ENCODE peak calls at places on chromosomes 3 and 15, in four cellular contexts. One of them, this sample, is unnamed. For H3K4me1, the result is how much of the 10 kb centered on the place peaks cover.

GRCh38 chr15:31237042-31237324 is 89.7 kb upstream of the KLF13 start:
- DNase-seq in A549: no peak
- DNase-seq in mammary epithelial cell: no peak
- DNase-seq in gastrocnemius medialis: no peak
- DNase-seq in this sample: no peak

GRCh38 chr3:124587053-124587408 is 143.2 kb upstream of the UMPS start:
- DNase-seq in mammary epithelial cell: no peak
- DNase-seq in gastrocnemius medialis: no peak
- DNase-seq in A549: no peak
- DNase-seq in this sample: no peak

GRCh38 chr3:24042174-24042878 is 97.2 kb downstream of the NR1D2 start:
- DNase-seq in gastrocnemius medialis: no peak
- DNase-seq in A549: no peak
- DNase-seq in mammary epithelial cell: no peak
- DNase-seq in this sample: no peak

GRCh38 chr15:51727141-51727897 is 10.1 kb downstream of the LYSMD2 start:
- DNase-seq in A549: peak
- DNase-seq in gastrocnemius medialis: no peak
- DNase-seq in mammary epithelial cell: no peak
- DNase-seq in this sample: no peak

GRCh38 chr3:54847361-54847760 is 80.5 kb downstream of the LRTM1 start:
- DNase-seq in A549: no peak
- DNase-seq in gastrocnemius medialis: no peak
- DNase-seq in mammary epithelial cell: no peak
- DNase-seq in this sample: no peak

GRCh38 chr3:125125822-125126245 is 70.0 kb upstream of the HEG1 start:
- DNase-seq in gastrocnemius medialis: no peak
- DNase-seq in A549: no peak
- DNase-seq in mammary epithelial cell: peak
- DNase-seq in this sample: no peak

GRCh38 chr3:123327956-123328850 is 120.7 kb downstream of the ADCY5 start:
- DNase-seq in A549: no peak
- DNase-seq in gastrocnemius medialis: no peak
- DNase-seq in mammary epithelial cell: no peak
- DNase-seq in this sample: no peak

GRCh38 chr3:25527796-25528195 is 99.7 kb downstream of the RARB start:
- DNase-seq in A549: no peak
- DNase-seq in gastrocnemius medialis: no peak
- DNase-seq in mammary epithelial cell: no peak
- DNase-seq in this sample: peak

GRCh38 chr15:51281368-51281967 is 56.9 kb downstream of the CYP19A1 start:
- DNase-seq in A549: peak
- DNase-seq in mammary epithelial cell: peak
- DNase-seq in gastrocnemius medialis: peak
- DNase-seq in this sample: peak

DNA sequence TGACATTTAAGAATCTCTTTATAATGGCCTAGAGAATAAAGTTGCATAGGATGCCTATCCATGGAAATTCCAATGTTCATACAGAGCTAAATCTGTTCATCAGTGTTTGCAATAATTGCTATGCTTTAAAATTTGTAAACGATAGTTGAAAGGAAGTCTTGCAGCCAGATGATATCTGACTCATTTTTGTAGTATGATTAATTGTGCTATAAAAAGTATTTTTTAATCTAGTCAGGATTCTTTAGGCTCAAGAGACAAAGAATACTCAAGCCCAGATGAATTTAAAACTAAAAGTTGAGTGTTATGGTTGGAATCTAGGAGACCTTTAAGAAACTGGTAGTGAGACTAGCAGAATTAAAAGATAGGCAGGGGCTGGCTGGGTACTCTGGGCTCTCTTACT is 50.5 kb downstream of the SUCNR1 start:
- DNase-seq in A549: no peak
- DNase-seq in mammary epithelial cell: peak
- DNase-seq in gastrocnemius medialis: no peak
- DNase-seq in this sample: no peak
- H3K4me1 ChIP-seq in A549: under half
- H3K4me1 ChIP-seq in mammary epithelial cell: under half
- H3K4me1 ChIP-seq in gastrocnemius medialis: under half
- H3K4me1 ChIP-seq in this sample: under half

GRCh38 chr3:172266103-172266502 is 182.2 kb downstream of the GHSR start:
- DNase-seq in mammary epithelial cell: no peak
- DNase-seq in gastrocnemius medialis: no peak
- DNase-seq in A549: no peak
- DNase-seq in this sample: no peak

GRCh38 chr3:172270767-172271166 is 177.5 kb downstream of the GHSR start:
- DNase-seq in mammary epithelial cell: no peak
- DNase-seq in gastrocnemius medialis: no peak
- DNase-seq in A549: no peak
- DNase-seq in this sample: no peak

GRCh38 chr3:172268896-172269295 is 179.4 kb downstream of the GHSR start:
- DNase-seq in mammary epithelial cell: no peak
- DNase-seq in gastrocnemius medialis: no peak
- DNase-seq in A549: no peak
- DNase-seq in this sample: no peak

GRCh38 chr3:172271386-172271976 is 176.8 kb downstream of the GHSR start:
- DNase-seq in gastrocnemius medialis: no peak
- DNase-seq in A549: no peak
- DNase-seq in mammary epithelial cell: no peak
- DNase-seq in this sample: no peak

DNA sequence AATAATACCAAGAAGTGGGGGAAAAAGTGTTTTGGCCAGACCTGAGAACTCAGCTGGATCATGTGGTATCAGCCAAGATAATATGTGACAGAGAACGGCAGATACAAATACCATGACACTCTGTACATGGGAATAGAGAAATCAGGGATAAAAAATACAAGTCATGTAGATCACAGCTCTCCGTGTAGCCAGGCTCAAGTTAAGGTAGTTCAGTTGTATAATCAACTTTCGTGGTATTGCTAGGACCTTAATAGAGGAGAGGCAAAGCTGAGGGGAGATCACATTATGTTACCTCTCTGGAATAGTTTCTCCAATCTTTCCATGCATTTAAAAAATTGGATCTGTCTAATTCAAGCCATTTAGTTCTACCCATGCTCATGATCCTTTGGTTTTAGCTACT is 179.8 kb downstream of the GHSR start:
- DNase-seq in A549: no peak
- DNase-seq in mammary epithelial cell: no peak
- DNase-seq in gastrocnemius medialis: no peak
- DNase-seq in this sample: no peak
- H3K27ac ChIP-seq in A549: no peak
- H3K27ac ChIP-seq in mammary epithelial cell: no peak
- H3K27ac ChIP-seq in gastrocnemius medialis: no peak
- H3K27ac ChIP-seq in this sample: no peak

GRCh38 chr3:99875573-99875924 is 57.9 kb downstream of the CMSS1 start:
- DNase-seq in mammary epithelial cell: peak
- DNase-seq in gastrocnemius medialis: no peak
- DNase-seq in A549: no peak
- DNase-seq in this sample: no peak
- H3K4me3 ChIP-seq in mammary epithelial cell: peak
- H3K4me3 ChIP-seq in gastrocnemius medialis: peak
- H3K4me3 ChIP-seq in A549: peak
- H3K4me3 ChIP-seq in this sample: peak

DNA sequence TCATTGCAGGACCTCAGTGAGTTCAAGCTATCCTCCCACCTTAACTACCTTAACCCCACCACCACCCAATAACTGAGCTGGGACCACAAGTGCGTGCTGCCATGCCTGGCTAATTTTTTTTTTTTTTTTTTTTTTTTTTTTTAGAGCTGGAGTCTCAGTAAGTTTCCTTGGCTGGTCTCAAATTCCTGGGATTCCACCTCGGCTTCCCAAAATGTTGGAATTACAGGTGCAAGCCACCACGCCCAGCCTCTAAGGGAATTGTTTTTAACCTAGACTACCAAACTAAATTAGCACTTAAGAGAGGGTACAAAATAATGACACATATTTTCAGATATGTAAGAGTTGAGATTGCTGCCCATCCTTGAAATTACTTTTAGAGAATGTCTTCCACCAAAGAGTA is 4.3 kb upstream of the TNIK start:
- DNase-seq in gastrocnemius medialis: no peak
- DNase-seq in mammary epithelial cell: no peak
- DNase-seq in A549: no peak
- DNase-seq in this sample: no peak
- H3K4me1 ChIP-seq in gastrocnemius medialis: under half
- H3K4me1 ChIP-seq in mammary epithelial cell: under half
- H3K4me1 ChIP-seq in A549: under half
- H3K4me1 ChIP-seq in this sample: under half

GRCh38 chr15:50187997-50188396 is 6.0 kb downstream of the SLC27A2 start:
- DNase-seq in gastrocnemius medialis: no peak
- DNase-seq in mammary epithelial cell: no peak
- DNase-seq in A549: no peak
- DNase-seq in this sample: no peak

GRCh38 chr15:50184863-50185504 is 3.0 kb downstream of the SLC27A2 start:
- DNase-seq in gastrocnemius medialis: no peak
- DNase-seq in mammary epithelial cell: no peak
- DNase-seq in A549: no peak
- DNase-seq in this sample: no peak

GRCh38 chr15:50187525-50187924 is 5.5 kb downstream of the SLC27A2 start:
- DNase-seq in A549: no peak
- DNase-seq in gastrocnemius medialis: no peak
- DNase-seq in mammary epithelial cell: no peak
- DNase-seq in this sample: no peak

GRCh38 chr15:50186752-50187151 is 4.8 kb downstream of the SLC27A2 start:
- DNase-seq in A549: no peak
- DNase-seq in mammary epithelial cell: no peak
- DNase-seq in gastrocnemius medialis: no peak
- DNase-seq in this sample: no peak

DNA sequence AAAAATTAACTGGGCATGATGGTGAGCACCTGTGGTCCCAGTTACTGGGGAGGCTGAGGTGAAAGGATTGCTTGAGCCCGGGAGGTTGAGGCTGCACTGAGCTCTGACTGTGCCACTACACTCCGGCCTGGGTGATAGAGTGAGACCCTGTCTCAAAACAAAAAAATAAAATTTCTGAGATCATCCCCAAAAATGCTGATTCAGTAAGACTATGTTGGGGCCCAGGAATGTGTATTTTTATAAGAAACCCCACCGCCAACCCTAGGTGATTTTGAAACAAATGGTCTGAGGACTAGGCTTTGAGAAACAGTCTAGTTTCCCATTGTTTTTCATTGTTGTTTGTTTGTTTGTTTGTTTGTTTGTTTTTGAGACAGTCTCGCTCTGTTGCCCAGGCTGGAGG is 4.1 kb downstream of the SLC27A2 start:
- DNase-seq in A549: no peak
- DNase-seq in mammary epithelial cell: no peak
- DNase-seq in gastrocnemius medialis: no peak
- DNase-seq in this sample: no peak
- H3K27ac ChIP-seq in A549: no peak
- H3K27ac ChIP-seq in mammary epithelial cell: no peak
- H3K27ac ChIP-seq in gastrocnemius medialis: no peak
- H3K27ac ChIP-seq in this sample: no peak

GRCh38 chr15:49428392-49429095 is 5.5 kb downstream of the FGF7 start:
- DNase-seq in mammary epithelial cell: no peak
- DNase-seq in gastrocnemius medialis: no peak
- DNase-seq in A549: no peak
- DNase-seq in this sample: no peak

GRCh38 chr15:49435201-49435600 is 12.2 kb downstream of the FGF7 start:
- DNase-seq in gastrocnemius medialis: no peak
- DNase-seq in mammary epithelial cell: no peak
- DNase-seq in A549: no peak
- DNase-seq in this sample: no peak

GRCh38 chr15:49424954-49425353 is 1.9 kb downstream of the FGF7 start:
- DNase-seq in A549: no peak
- DNase-seq in mammary epithelial cell: no peak
- DNase-seq in gastrocnemius medialis: no peak
- DNase-seq in this sample: no peak

GRCh38 chr15:49427369-49427768 is 4.3 kb downstream of the FGF7 start:
- DNase-seq in A549: no peak
- DNase-seq in mammary epithelial cell: no peak
- DNase-seq in gastrocnemius medialis: no peak
- DNase-seq in this sample: no peak

GRCh38 chr15:49430046-49430445 is 7.0 kb downstream of the FGF7 start:
- DNase-seq in A549: no peak
- DNase-seq in mammary epithelial cell: no peak
- DNase-seq in gastrocnemius medialis: no peak
- DNase-seq in this sample: no peak
- H3K4me3 ChIP-seq in A549: no peak
- H3K4me3 ChIP-seq in mammary epithelial cell: no peak
- H3K4me3 ChIP-seq in gastrocnemius medialis: no peak
- H3K4me3 ChIP-seq in this sample: no peak

GRCh38 chr3:168025076-168025475 is 70.6 kb downstream of the GOLIM4 start:
- DNase-seq in gastrocnemius medialis: no peak
- DNase-seq in A549: no peak
- DNase-seq in mammary epithelial cell: peak
- DNase-seq in this sample: no peak
- H3K4me1 ChIP-seq in gastrocnemius medialis: under half
- H3K4me1 ChIP-seq in A549: under half
- H3K4me1 ChIP-seq in mammary epithelial cell: under half
- H3K4me1 ChIP-seq in this sample: under half

GRCh38 chr15:78414608-78415250 is 23.3 kb upstream of the IREB2 start:
- DNase-seq in mammary epithelial cell: no peak
- DNase-seq in gastrocnemius medialis: no peak
- DNase-seq in A549: no peak
- DNase-seq in this sample: no peak
- H3K27ac ChIP-seq in mammary epithelial cell: no peak
- H3K27ac ChIP-seq in gastrocnemius medialis: no peak
- H3K27ac ChIP-seq in A549: no peak
- H3K27ac ChIP-seq in this sample: no peak

GRCh38 chr15:80695099-80695910 is at the start of gene ABHD17C:
- DNase-seq in A549: peak
- DNase-seq in mammary epithelial cell: peak
- DNase-seq in gastrocnemius medialis: peak
- DNase-seq in this sample: peak

GRCh38 chr15:80698636-80699035 is 3.5 kb downstream of the ABHD17C start:
- DNase-seq in gastrocnemius medialis: no peak
- DNase-seq in mammary epithelial cell: no peak
- DNase-seq in A549: no peak
- DNase-seq in this sample: no peak

GRCh38 chr15:80694624-80695098 is 449 bp upstream of the ABHD17C start:
- DNase-seq in gastrocnemius medialis: no peak
- DNase-seq in mammary epithelial cell: peak
- DNase-seq in A549: peak
- DNase-seq in this sample: no peak

GRCh38 chr15:80695911-80696651 is 971 bp downstream of the ABHD17C start:
- DNase-seq in mammary epithelial cell: peak
- DNase-seq in A549: peak
- DNase-seq in gastrocnemius medialis: no peak
- DNase-seq in this sample: peak

DNA sequence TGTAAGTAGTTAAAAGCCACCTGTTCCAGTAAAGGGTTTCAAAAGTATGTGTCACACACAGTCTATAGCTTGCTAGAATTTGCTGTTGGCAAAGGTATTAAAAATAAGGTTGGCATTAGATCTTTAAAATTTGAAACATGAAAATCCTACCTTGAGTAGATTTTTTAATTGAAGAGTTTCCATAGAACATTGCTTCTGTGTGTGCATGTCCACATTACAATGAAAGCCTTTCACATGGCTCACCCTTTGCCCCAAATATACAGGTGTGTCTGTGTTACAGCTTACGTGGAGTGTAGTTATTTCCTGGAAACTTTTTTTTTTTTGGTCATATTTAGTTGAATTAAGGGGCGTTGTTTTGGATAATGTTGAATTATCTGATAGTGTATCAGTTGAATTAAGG is 2.2 kb downstream of the ABHD17C start:
- DNase-seq in mammary epithelial cell: no peak
- DNase-seq in gastrocnemius medialis: no peak
- DNase-seq in A549: no peak
- DNase-seq in this sample: no peak
- H3K4me3 ChIP-seq in mammary epithelial cell: peak
- H3K4me3 ChIP-seq in gastrocnemius medialis: no peak
- H3K4me3 ChIP-seq in A549: peak
- H3K4me3 ChIP-seq in this sample: no peak

This sample was measured in SJSA1.